ENCODE peak calls at places on chromosomes 4 and X, in eight cellular contexts. One of them, this sample, is unnamed.

GRCh38 chrX:48071064-48071985 is at the start of gene ZNF630:
- DNase-seq in GM20000: peak
- DNase-seq in heart left ventricle: peak
- DNase-seq in IMR-90: peak
- DNase-seq in mammary epithelial cell: peak
- DNase-seq in GM10248: peak
- DNase-seq in HFFc6: no peak
- DNase-seq in K562: peak
- DNase-seq in this sample: peak

GRCh38 chr4:8837181-8837811 is 34.3 kb downstream of the HMX1 start:
- DNase-seq in GM20000: no peak
- DNase-seq in heart left ventricle: peak
- DNase-seq in IMR-90: no peak
- DNase-seq in mammary epithelial cell: no peak
- DNase-seq in GM10248: no peak
- DNase-seq in HFFc6: no peak
- DNase-seq in K562: no peak
- DNase-seq in this sample: no peak

GRCh38 chrX:110167952-110168451 is 149.9 kb downstream of the AMMECR1 start:
- DNase-seq in GM20000: peak
- DNase-seq in heart left ventricle: no peak
- DNase-seq in IMR-90: no peak
- DNase-seq in mammary epithelial cell: peak
- DNase-seq in GM10248: peak
- DNase-seq in HFFc6: peak
- DNase-seq in K562: peak
- DNase-seq in this sample: no peak

GRCh38 chrX:151970661-151971060 is 3.8 kb downstream of the GABRE start:
- DNase-seq in GM20000: no peak
- DNase-seq in heart left ventricle: peak
- DNase-seq in IMR-90: peak
- DNase-seq in mammary epithelial cell: peak
- DNase-seq in GM10248: no peak
- DNase-seq in HFFc6: peak
- DNase-seq in K562: no peak
- DNase-seq in this sample: no peak

GRCh38 chrX:18119856-18120255 is 100.8 kb downstream of the BEND2 start:
- DNase-seq in GM20000: no peak
- DNase-seq in heart left ventricle: no peak
- DNase-seq in IMR-90: no peak
- DNase-seq in mammary epithelial cell: no peak
- DNase-seq in GM10248: no peak
- DNase-seq in HFFc6: no peak
- DNase-seq in K562: no peak
- DNase-seq in this sample: no peak

GRCh38 chr4:373062-373839 is 35.6 kb downstream of the ZNF141 start:
- DNase-seq in GM20000: no peak
- DNase-seq in heart left ventricle: no peak
- DNase-seq in IMR-90: no peak
- DNase-seq in mammary epithelial cell: no peak
- DNase-seq in GM10248: no peak
- DNase-seq in HFFc6: no peak
- DNase-seq in K562: no peak
- DNase-seq in this sample: no peak

GRCh38 chrX:151981129-151981528 is 6.7 kb upstream of the GABRE start:
- DNase-seq in GM20000: no peak
- DNase-seq in heart left ventricle: no peak
- DNase-seq in IMR-90: peak
- DNase-seq in mammary epithelial cell: peak
- DNase-seq in GM10248: no peak
- DNase-seq in HFFc6: peak
- DNase-seq in K562: no peak
- DNase-seq in this sample: no peak

GRCh38 chr4:177177446-177178160 is 132.1 kb upstream of the NEIL3 start:
- DNase-seq in GM20000: no peak
- DNase-seq in heart left ventricle: no peak
- DNase-seq in IMR-90: peak
- DNase-seq in mammary epithelial cell: no peak
- DNase-seq in GM10248: no peak
- DNase-seq in HFFc6: peak
- DNase-seq in K562: no peak
- DNase-seq in this sample: no peak

GRCh38 chr4:1685604-1686150 is 1.6 kb upstream of the FAM53A start:
- DNase-seq in GM20000: no peak
- DNase-seq in heart left ventricle: no peak
- DNase-seq in IMR-90: no peak
- DNase-seq in mammary epithelial cell: no peak
- DNase-seq in GM10248: no peak
- DNase-seq in HFFc6: no peak
- DNase-seq in K562: no peak
- DNase-seq in this sample: no peak

DNA sequence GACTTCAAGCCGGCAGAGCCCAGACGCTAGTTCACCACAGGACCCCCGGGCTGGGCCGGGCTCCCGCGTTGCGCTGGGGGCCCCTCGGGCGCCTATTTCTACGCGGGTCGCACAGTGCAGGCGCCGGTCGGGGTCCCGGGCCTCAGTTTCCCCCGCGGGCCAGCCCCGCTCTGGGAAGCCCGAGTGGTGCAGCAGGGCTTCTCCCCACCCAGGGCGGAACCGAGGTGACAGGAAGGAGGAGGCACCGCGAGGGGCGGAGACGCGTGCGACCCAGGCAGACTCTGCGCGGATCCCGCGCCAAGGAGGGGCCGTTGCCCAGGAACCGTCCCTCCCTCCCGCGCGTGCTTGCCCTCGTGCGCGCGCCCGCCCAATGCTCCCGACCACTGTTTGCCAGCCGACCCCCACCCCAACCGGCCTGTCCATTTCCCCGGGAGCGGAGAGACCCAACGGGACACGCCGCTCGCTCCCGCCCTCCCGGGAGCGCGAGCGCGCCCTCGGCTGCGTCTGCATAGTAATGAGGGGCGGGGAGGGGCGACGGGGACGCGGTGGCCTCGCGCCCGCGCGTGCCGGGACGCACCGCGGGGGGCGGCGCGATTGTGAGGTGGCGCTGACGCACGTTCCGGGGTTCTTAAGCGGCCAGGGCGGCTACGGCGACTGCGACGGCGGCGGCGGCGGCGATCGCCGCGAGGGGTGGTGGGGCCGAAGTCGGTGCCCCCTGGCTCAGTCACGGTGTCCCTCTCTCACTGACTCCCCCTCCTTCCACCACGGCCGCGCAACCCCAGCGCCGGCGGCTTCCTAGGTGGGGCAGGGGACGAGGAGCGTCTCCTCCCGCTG is at the start of gene CPEB2:
- DNase-seq in GM20000: peak
- DNase-seq in heart left ventricle: peak
- DNase-seq in IMR-90: peak
- DNase-seq in mammary epithelial cell: peak
- DNase-seq in GM10248: peak
- DNase-seq in HFFc6: peak
- DNase-seq in K562: peak
- DNase-seq in this sample: peak
- TF ChIP-seq CTCF in GM20000: no peak
- TF ChIP-seq CTCF in heart left ventricle: no peak
- TF ChIP-seq CTCF in IMR-90: no peak
- TF ChIP-seq CTCF in mammary epithelial cell: no peak
- TF ChIP-seq CTCF in GM10248: no peak
- TF ChIP-seq CTCF in HFFc6: no peak
- TF ChIP-seq CTCF in K562: no peak
- TF ChIP-seq CTCF in this sample: no peak

DNA sequence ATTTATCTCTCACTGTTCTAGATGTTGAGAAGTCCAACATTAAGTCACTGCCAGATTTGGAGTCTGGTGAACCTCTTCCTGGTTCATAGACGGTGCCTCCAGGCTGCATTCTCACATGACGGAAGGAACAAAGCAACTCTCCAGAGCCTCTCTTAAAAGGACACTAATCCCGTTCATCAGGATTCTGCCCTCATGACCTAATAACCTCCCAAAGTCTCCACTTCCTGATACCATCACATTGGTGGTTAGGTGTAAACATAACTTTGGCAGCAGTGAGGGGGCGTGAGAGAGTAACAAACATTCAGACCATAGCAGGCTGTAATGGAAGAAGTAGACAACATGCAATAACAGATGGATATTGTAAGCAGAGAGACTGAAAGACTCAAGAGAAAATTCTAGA is 388.6 kb downstream of the PDHA2 start:
- DNase-seq in GM20000: no peak
- DNase-seq in heart left ventricle: no peak
- DNase-seq in IMR-90: no peak
- DNase-seq in mammary epithelial cell: no peak
- DNase-seq in GM10248: no peak
- DNase-seq in HFFc6: no peak
- DNase-seq in K562: no peak
- DNase-seq in this sample: no peak
- TF ChIP-seq CTCF in GM20000: no peak
- TF ChIP-seq CTCF in heart left ventricle: no peak
- TF ChIP-seq CTCF in IMR-90: no peak
- TF ChIP-seq CTCF in mammary epithelial cell: no peak
- TF ChIP-seq CTCF in GM10248: no peak
- TF ChIP-seq CTCF in HFFc6: no peak
- TF ChIP-seq CTCF in K562: no peak
- TF ChIP-seq CTCF in this sample: no peak

GRCh38 chr4:85965529-85965928 is 394.3 kb downstream of the MAPK10 start:
- DNase-seq in GM20000: no peak
- DNase-seq in heart left ventricle: no peak
- DNase-seq in IMR-90: no peak
- DNase-seq in mammary epithelial cell: no peak
- DNase-seq in GM10248: no peak
- DNase-seq in HFFc6: no peak
- DNase-seq in K562: no peak
- DNase-seq in this sample: no peak

GRCh38 chr4:85966308-85966882 is 393.5 kb downstream of the MAPK10 start:
- DNase-seq in GM20000: no peak
- DNase-seq in heart left ventricle: no peak
- DNase-seq in IMR-90: no peak
- DNase-seq in mammary epithelial cell: no peak
- DNase-seq in GM10248: no peak
- DNase-seq in HFFc6: no peak
- DNase-seq in K562: no peak
- DNase-seq in this sample: no peak

GRCh38 chr4:85961887-85962286 is 398.0 kb downstream of the MAPK10 start:
- DNase-seq in GM20000: no peak
- DNase-seq in heart left ventricle: no peak
- DNase-seq in IMR-90: no peak
- DNase-seq in mammary epithelial cell: no peak
- DNase-seq in GM10248: no peak
- DNase-seq in HFFc6: no peak
- DNase-seq in K562: no peak
- DNase-seq in this sample: no peak

GRCh38 chr4:85963231-85963630 is 396.6 kb downstream of the MAPK10 start:
- DNase-seq in GM20000: no peak
- DNase-seq in heart left ventricle: no peak
- DNase-seq in IMR-90: no peak
- DNase-seq in mammary epithelial cell: no peak
- DNase-seq in GM10248: no peak
- DNase-seq in HFFc6: no peak
- DNase-seq in K562: no peak
- DNase-seq in this sample: no peak

GRCh38 chr4:85964298-85964697 is 395.6 kb downstream of the MAPK10 start:
- DNase-seq in GM20000: no peak
- DNase-seq in heart left ventricle: no peak
- DNase-seq in IMR-90: no peak
- DNase-seq in mammary epithelial cell: peak
- DNase-seq in GM10248: no peak
- DNase-seq in HFFc6: no peak
- DNase-seq in K562: no peak
- DNase-seq in this sample: no peak
- TF ChIP-seq CTCF in GM20000: no peak
- TF ChIP-seq CTCF in heart left ventricle: no peak
- TF ChIP-seq CTCF in IMR-90: no peak
- TF ChIP-seq CTCF in mammary epithelial cell: peak
- TF ChIP-seq CTCF in GM10248: no peak
- TF ChIP-seq CTCF in HFFc6: peak
- TF ChIP-seq CTCF in K562: no peak
- TF ChIP-seq CTCF in this sample: no peak

DNA sequence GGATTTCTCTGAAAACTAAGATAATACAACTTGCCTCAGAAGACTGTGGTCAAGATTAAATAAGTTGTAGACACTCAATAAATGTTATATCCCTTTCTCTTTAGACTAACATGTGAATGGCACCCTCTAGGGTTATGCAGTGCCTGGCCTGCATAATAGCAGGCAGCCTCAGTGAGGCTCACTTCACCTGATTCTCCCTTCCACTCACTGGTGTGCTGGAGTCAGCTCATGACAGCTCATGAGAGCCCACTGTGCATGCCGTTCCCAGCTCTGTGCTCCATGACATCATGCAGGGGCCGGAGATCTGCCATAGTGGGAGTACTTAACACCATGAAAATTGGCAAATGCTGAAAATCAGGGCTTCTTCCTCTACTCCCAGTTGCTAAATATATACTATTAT is 64.5 kb downstream of the TEC start:
- DNase-seq in GM20000: no peak
- DNase-seq in heart left ventricle: no peak
- DNase-seq in IMR-90: peak
- DNase-seq in mammary epithelial cell: no peak
- DNase-seq in GM10248: no peak
- DNase-seq in HFFc6: no peak
- DNase-seq in K562: no peak
- DNase-seq in this sample: no peak
- TF ChIP-seq CTCF in GM20000: no peak
- TF ChIP-seq CTCF in heart left ventricle: no peak
- TF ChIP-seq CTCF in IMR-90: no peak
- TF ChIP-seq CTCF in mammary epithelial cell: no peak
- TF ChIP-seq CTCF in GM10248: peak
- TF ChIP-seq CTCF in HFFc6: no peak
- TF ChIP-seq CTCF in K562: peak
- TF ChIP-seq CTCF in this sample: no peak